ENCODE peak calls at places on chromosomes 3 and 15, in ten cellular contexts. One of them, this sample, is unnamed. For H3K9me3, the result is how much of the 10 kb centered on the place peaks cover.

GRCh38 chr15:85768595-85769168 is 26.0 kb downstream of the KLHL25 start:
- DNase-seq in uterus: no peak
- DNase-seq in HepG2: no peak
- DNase-seq in neural progenitor cell: no peak
- DNase-seq in heart left ventricle: no peak
- DNase-seq in adrenal gland: no peak
- DNase-seq in neuronal stem cell: no peak
- DNase-seq in A549: no peak
- DNase-seq in CD4-positive, alpha-beta T cell: no peak
- DNase-seq in left ventricle myocardium inferior: no peak
- DNase-seq in this sample: no peak

GRCh38 chr3:187188931-187189330 is 8.4 kb upstream of the RTP1 start:
- DNase-seq in uterus: no peak
- DNase-seq in HepG2: no peak
- DNase-seq in neural progenitor cell: no peak
- DNase-seq in heart left ventricle: no peak
- DNase-seq in adrenal gland: no peak
- DNase-seq in neuronal stem cell: no peak
- DNase-seq in A549: no peak
- DNase-seq in CD4-positive, alpha-beta T cell: no peak
- DNase-seq in left ventricle myocardium inferior: no peak
- DNase-seq in this sample: no peak

GRCh38 chr15:27993996-27994775 is 104.9 kb downstream of the OCA2 start:
- DNase-seq in uterus: no peak
- DNase-seq in HepG2: no peak
- DNase-seq in neural progenitor cell: no peak
- DNase-seq in heart left ventricle: no peak
- DNase-seq in adrenal gland: no peak
- DNase-seq in neuronal stem cell: no peak
- DNase-seq in A549: no peak
- DNase-seq in CD4-positive, alpha-beta T cell: no peak
- DNase-seq in left ventricle myocardium inferior: no peak
- DNase-seq in this sample: no peak

GRCh38 chr15:74418575-74419338 is 15.0 kb downstream of the SEMA7A start:
- DNase-seq in uterus: no peak
- DNase-seq in HepG2: no peak
- DNase-seq in neural progenitor cell: no peak
- DNase-seq in heart left ventricle: no peak
- DNase-seq in adrenal gland: no peak
- DNase-seq in neuronal stem cell: no peak
- DNase-seq in A549: no peak
- DNase-seq in CD4-positive, alpha-beta T cell: no peak
- DNase-seq in left ventricle myocardium inferior: no peak
- DNase-seq in this sample: peak

GRCh38 chr3:126613481-126614187 is 41.3 kb downstream of the TXNRD3 start:
- DNase-seq in uterus: no peak
- DNase-seq in HepG2: no peak
- DNase-seq in neural progenitor cell: no peak
- DNase-seq in heart left ventricle: no peak
- DNase-seq in adrenal gland: no peak
- DNase-seq in neuronal stem cell: no peak
- DNase-seq in A549: no peak
- DNase-seq in CD4-positive, alpha-beta T cell: no peak
- DNase-seq in left ventricle myocardium inferior: no peak
- DNase-seq in this sample: no peak

GRCh38 chr15:98455899-98456298 is 192.4 kb upstream of the IGF1R start:
- DNase-seq in uterus: no peak
- DNase-seq in HepG2: no peak
- DNase-seq in neural progenitor cell: no peak
- DNase-seq in heart left ventricle: no peak
- DNase-seq in adrenal gland: no peak
- DNase-seq in neuronal stem cell: no peak
- DNase-seq in A549: no peak
- DNase-seq in CD4-positive, alpha-beta T cell: no peak
- DNase-seq in left ventricle myocardium inferior: no peak
- DNase-seq in this sample: no peak

GRCh38 chr15:64630403-64631107 is 144.8 kb downstream of the RBPMS2 start:
- DNase-seq in uterus: no peak
- DNase-seq in HepG2: no peak
- DNase-seq in neural progenitor cell: no peak
- DNase-seq in heart left ventricle: no peak
- DNase-seq in adrenal gland: no peak
- DNase-seq in neuronal stem cell: no peak
- DNase-seq in A549: no peak
- DNase-seq in CD4-positive, alpha-beta T cell: no peak
- DNase-seq in left ventricle myocardium inferior: no peak
- DNase-seq in this sample: no peak

GRCh38 chr15:64634020-64634419 is 141.4 kb downstream of the RBPMS2 start:
- DNase-seq in uterus: no peak
- DNase-seq in HepG2: peak
- DNase-seq in neural progenitor cell: peak
- DNase-seq in heart left ventricle: no peak
- DNase-seq in adrenal gland: no peak
- DNase-seq in neuronal stem cell: peak
- DNase-seq in A549: no peak
- DNase-seq in CD4-positive, alpha-beta T cell: peak
- DNase-seq in left ventricle myocardium inferior: no peak
- DNase-seq in this sample: no peak

GRCh38 chr3:138539352-138539751 is 54.7 kb downstream of the CEP70 start:
- DNase-seq in uterus: no peak
- DNase-seq in HepG2: no peak
- DNase-seq in neural progenitor cell: no peak
- DNase-seq in heart left ventricle: no peak
- DNase-seq in adrenal gland: no peak
- DNase-seq in neuronal stem cell: no peak
- DNase-seq in A549: no peak
- DNase-seq in CD4-positive, alpha-beta T cell: no peak
- DNase-seq in left ventricle myocardium inferior: no peak
- DNase-seq in this sample: no peak

GRCh38 chr3:138544546-138544945 is 49.5 kb downstream of the CEP70 start:
- DNase-seq in uterus: no peak
- DNase-seq in HepG2: no peak
- DNase-seq in neural progenitor cell: no peak
- DNase-seq in heart left ventricle: no peak
- DNase-seq in adrenal gland: no peak
- DNase-seq in neuronal stem cell: no peak
- DNase-seq in A549: no peak
- DNase-seq in CD4-positive, alpha-beta T cell: no peak
- DNase-seq in left ventricle myocardium inferior: no peak
- DNase-seq in this sample: no peak

GRCh38 chr3:138547342-138547975 is 46.6 kb downstream of the CEP70 start:
- DNase-seq in uterus: no peak
- DNase-seq in HepG2: no peak
- DNase-seq in neural progenitor cell: no peak
- DNase-seq in heart left ventricle: no peak
- DNase-seq in adrenal gland: no peak
- DNase-seq in neuronal stem cell: no peak
- DNase-seq in A549: no peak
- DNase-seq in CD4-positive, alpha-beta T cell: no peak
- DNase-seq in left ventricle myocardium inferior: no peak
- DNase-seq in this sample: no peak

DNA sequence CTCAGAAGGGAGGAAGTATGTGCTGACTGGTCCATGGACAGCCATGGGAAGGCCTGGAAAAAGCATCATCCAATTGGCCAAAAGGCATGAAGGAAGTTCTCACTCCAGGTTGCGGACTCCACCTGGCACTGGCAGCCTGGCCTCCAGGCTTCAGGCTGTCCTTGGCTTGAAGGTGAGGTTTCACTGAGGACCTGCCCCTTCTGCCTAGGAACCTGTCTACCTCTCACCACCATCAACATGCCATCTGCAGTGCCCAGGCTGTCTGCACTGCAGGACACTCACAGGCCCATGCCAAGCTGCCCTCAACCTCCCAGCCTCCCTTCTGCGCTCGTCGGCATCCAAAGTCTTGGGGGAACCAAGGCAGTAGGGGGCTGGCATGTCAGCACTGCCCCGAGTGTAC is 51.1 kb downstream of the CEP70 start:
- DNase-seq in uterus: no peak
- DNase-seq in HepG2: no peak
- DNase-seq in neural progenitor cell: no peak
- DNase-seq in heart left ventricle: no peak
- DNase-seq in adrenal gland: no peak
- DNase-seq in neuronal stem cell: no peak
- DNase-seq in A549: no peak
- DNase-seq in CD4-positive, alpha-beta T cell: no peak
- DNase-seq in left ventricle myocardium inferior: no peak
- DNase-seq in this sample: no peak
- H3K9me3 ChIP-seq in uterus: half or more
- H3K9me3 ChIP-seq in HepG2: under half
- H3K9me3 ChIP-seq in neural progenitor cell: under half
- H3K9me3 ChIP-seq in heart left ventricle: under half
- H3K9me3 ChIP-seq in adrenal gland: under half
- H3K9me3 ChIP-seq in neuronal stem cell: under half
- H3K9me3 ChIP-seq in A549: under half
- H3K9me3 ChIP-seq in CD4-positive, alpha-beta T cell: half or more
- H3K9me3 ChIP-seq in left ventricle myocardium inferior: half or more
- H3K9me3 ChIP-seq in this sample: under half

DNA sequence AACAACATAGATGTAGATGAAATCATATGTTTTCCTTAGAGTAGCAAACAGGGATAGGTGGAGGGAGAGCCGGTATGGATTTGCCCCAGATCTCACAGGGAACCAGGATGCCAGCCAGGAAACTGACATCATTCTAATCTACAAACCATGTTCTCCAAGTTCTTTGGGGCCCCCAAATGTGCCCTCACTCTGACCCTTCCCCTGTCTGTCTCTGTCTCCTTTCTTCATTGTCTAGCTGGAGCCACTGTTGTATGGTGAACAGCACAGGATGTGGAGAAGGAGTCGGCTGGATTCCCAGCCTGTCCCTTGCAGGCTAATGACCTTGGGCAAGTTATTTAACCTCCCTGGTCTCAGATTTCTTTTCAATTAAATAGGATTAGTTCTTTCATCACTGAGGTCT is 962 bp downstream of the ATP13A5 start:
- DNase-seq in uterus: no peak
- DNase-seq in HepG2: no peak
- DNase-seq in neural progenitor cell: no peak
- DNase-seq in heart left ventricle: no peak
- DNase-seq in adrenal gland: no peak
- DNase-seq in neuronal stem cell: no peak
- DNase-seq in A549: no peak
- DNase-seq in CD4-positive, alpha-beta T cell: no peak
- DNase-seq in left ventricle myocardium inferior: no peak
- DNase-seq in this sample: no peak
- H3K27ac ChIP-seq in uterus: no peak
- H3K27ac ChIP-seq in HepG2: no peak
- H3K27ac ChIP-seq in neural progenitor cell: no peak
- H3K27ac ChIP-seq in heart left ventricle: no peak
- H3K27ac ChIP-seq in adrenal gland: no peak
- H3K27ac ChIP-seq in neuronal stem cell: no peak
- H3K27ac ChIP-seq in A549: no peak
- H3K27ac ChIP-seq in CD4-positive, alpha-beta T cell: no peak
- H3K27ac ChIP-seq in left ventricle myocardium inferior: no peak
- H3K27ac ChIP-seq in this sample: no peak

GRCh38 chr3:12946661-12947316 is 105.4 kb upstream of the RPL32 start:
- DNase-seq in uterus: no peak
- DNase-seq in HepG2: no peak
- DNase-seq in neural progenitor cell: no peak
- DNase-seq in heart left ventricle: no peak
- DNase-seq in adrenal gland: no peak
- DNase-seq in neuronal stem cell: no peak
- DNase-seq in A549: no peak
- DNase-seq in CD4-positive, alpha-beta T cell: no peak
- DNase-seq in left ventricle myocardium inferior: no peak
- DNase-seq in this sample: no peak

GRCh38 chr3:12944413-12944812 is 103.0 kb upstream of the RPL32 start:
- DNase-seq in uterus: no peak
- DNase-seq in HepG2: no peak
- DNase-seq in neural progenitor cell: peak
- DNase-seq in heart left ventricle: no peak
- DNase-seq in adrenal gland: no peak
- DNase-seq in neuronal stem cell: no peak
- DNase-seq in A549: no peak
- DNase-seq in CD4-positive, alpha-beta T cell: no peak
- DNase-seq in left ventricle myocardium inferior: no peak
- DNase-seq in this sample: no peak

GRCh38 chr3:12947504-12948369 is 106.4 kb upstream of the RPL32 start:
- DNase-seq in uterus: peak
- DNase-seq in HepG2: peak
- DNase-seq in neural progenitor cell: no peak
- DNase-seq in heart left ventricle: peak
- DNase-seq in adrenal gland: peak
- DNase-seq in neuronal stem cell: no peak
- DNase-seq in A549: peak
- DNase-seq in CD4-positive, alpha-beta T cell: no peak
- DNase-seq in left ventricle myocardium inferior: peak
- DNase-seq in this sample: no peak

GRCh38 chr3:12944849-12945248 is 103.5 kb upstream of the RPL32 start:
- DNase-seq in uterus: no peak
- DNase-seq in HepG2: no peak
- DNase-seq in neural progenitor cell: peak
- DNase-seq in heart left ventricle: no peak
- DNase-seq in adrenal gland: no peak
- DNase-seq in neuronal stem cell: no peak
- DNase-seq in A549: no peak
- DNase-seq in CD4-positive, alpha-beta T cell: no peak
- DNase-seq in left ventricle myocardium inferior: no peak
- DNase-seq in this sample: no peak

DNA sequence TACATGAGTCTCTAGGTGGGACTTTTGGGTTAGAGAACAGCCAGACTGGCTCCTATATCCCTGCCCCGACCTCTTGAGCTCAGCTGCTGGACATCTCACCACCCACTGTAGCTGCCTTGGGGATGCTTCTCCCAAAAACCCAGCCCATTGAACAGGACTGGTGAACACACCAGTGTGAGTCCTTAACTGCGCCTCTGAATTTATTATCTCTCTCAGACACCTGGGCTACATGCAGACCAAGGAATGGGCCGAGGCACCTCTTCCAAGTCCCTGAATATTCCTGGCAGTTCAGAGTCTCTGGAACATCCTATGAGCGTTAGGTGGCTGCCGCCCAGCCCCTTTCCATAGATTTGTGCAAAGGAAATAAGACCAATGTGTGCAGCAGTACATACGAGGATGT is 104.8 kb upstream of the RPL32 start:
- DNase-seq in uterus: no peak
- DNase-seq in HepG2: no peak
- DNase-seq in neural progenitor cell: no peak
- DNase-seq in heart left ventricle: no peak
- DNase-seq in adrenal gland: no peak
- DNase-seq in neuronal stem cell: no peak
- DNase-seq in A549: no peak
- DNase-seq in CD4-positive, alpha-beta T cell: no peak
- DNase-seq in left ventricle myocardium inferior: no peak
- DNase-seq in this sample: no peak
- H3K9me3 ChIP-seq in uterus: under half
- H3K9me3 ChIP-seq in HepG2: under half
- H3K9me3 ChIP-seq in neural progenitor cell: under half
- H3K9me3 ChIP-seq in heart left ventricle: under half
- H3K9me3 ChIP-seq in adrenal gland: under half
- H3K9me3 ChIP-seq in neuronal stem cell: under half
- H3K9me3 ChIP-seq in A549: under half
- H3K9me3 ChIP-seq in CD4-positive, alpha-beta T cell: under half
- H3K9me3 ChIP-seq in left ventricle myocardium inferior: under half
- H3K9me3 ChIP-seq in this sample: under half

DNA sequence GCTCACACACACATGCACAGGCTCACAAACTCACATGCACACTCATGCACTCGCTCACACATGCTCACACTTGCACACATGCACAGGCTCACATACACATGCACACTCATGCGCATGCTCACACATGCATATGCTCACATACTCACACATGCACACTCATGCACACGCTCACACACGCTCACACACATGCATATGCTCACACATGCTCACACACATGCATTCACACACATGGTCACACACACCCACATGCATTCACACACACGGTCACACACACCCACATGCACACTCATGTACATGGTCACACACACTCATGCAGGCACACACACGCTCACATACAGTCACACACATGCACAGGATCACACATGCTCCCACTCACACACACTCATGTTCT is 132.8 kb upstream of the SMAD3 start:
- DNase-seq in uterus: no peak
- DNase-seq in HepG2: no peak
- DNase-seq in neural progenitor cell: no peak
- DNase-seq in heart left ventricle: no peak
- DNase-seq in adrenal gland: peak
- DNase-seq in neuronal stem cell: no peak
- DNase-seq in A549: no peak
- DNase-seq in CD4-positive, alpha-beta T cell: no peak
- DNase-seq in left ventricle myocardium inferior: no peak
- DNase-seq in this sample: peak
- H3K27ac ChIP-seq in uterus: no peak
- H3K27ac ChIP-seq in HepG2: peak
- H3K27ac ChIP-seq in neural progenitor cell: no peak
- H3K27ac ChIP-seq in heart left ventricle: no peak
- H3K27ac ChIP-seq in adrenal gland: no peak
- H3K27ac ChIP-seq in neuronal stem cell: peak
- H3K27ac ChIP-seq in A549: peak
- H3K27ac ChIP-seq in CD4-positive, alpha-beta T cell: no peak
- H3K27ac ChIP-seq in left ventricle myocardium inferior: peak
- H3K27ac ChIP-seq in this sample: no peak